ENCODE peak calls at places on chromosomes 6 and 20, in six cellular contexts. N is OCI-LY7, B is glutamatergic neuron, U is lower lobe of right lung, Z is sigmoid colon, T is progenitor cell of endocrine pancreas. A is an unnamed sample.

GRCh38 chr6:168968228-168968627 is 285.4 kb downstream of the THBS2 start:
- DNase-seq in N (peak; percentile 5), Z (peak; percentile 86), B (no peak), T (no peak), U (no peak), A (peak; percentile 90)

GRCh38 chr20:64038579-64039292 is 2.8 kb downstream of the C20orf204 start:
- DNase-seq in B (peak; percentile 89), N (peak; percentile 80), U (peak; percentile 86), Z (peak; percentile 80), T (peak; percentile 78), A (no peak)

GRCh38 chr20:58037631-58038030 is 190.8 kb downstream of the ANKRD60 start:
- DNase-seq in Z (no peak), B (no peak), T (no peak), N (no peak), U (no peak), A (no peak)

GRCh38 chr6:30515967-30516753 is 26.9 kb downstream of the HLA-E start:
- DNase-seq in Z (peak; percentile 95), T (peak; percentile 59), N (peak; percentile 93), U (peak; percentile 95), B (peak; percentile 58), A (peak; percentile 89)

GRCh38 chr6:87484491-87484890 is 11.7 kb downstream of the SLC35A1 start:
- DNase-seq in T (no peak), U (no peak), B (no peak), N (no peak), Z (no peak), A (no peak)

GRCh38 chr20:54133434-54134427 is 40.1 kb downstream of the CYP24A1 start:
- DNase-seq in U (no peak), N (no peak), T (no peak), B (no peak), Z (no peak), A (no peak)

GRCh38 chr6:37369321-37370196 is 15.8 kb downstream of the RNF8 start:
- DNase-seq in B (no peak), T (no peak), Z (no peak), U (no peak), N (no peak), A (no peak)

GRCh38 chr6:134880487-134881190 is 69.3 kb downstream of the ALDH8A1 start:
- DNase-seq in T (no peak), U (no peak), B (no peak), N (no peak), Z (no peak), A (no peak)

GRCh38 chr6:111668410-111668809 is 62.7 kb upstream of the TRAF3IP2 start:
- DNase-seq in B (no peak), U (no peak), N (no peak), Z (no peak), T (no peak), A (no peak)

GRCh38 chr20:63381781-63382431 is 20.8 kb upstream of the CHRNA4 start:
- DNase-seq in N (no peak), T (peak; percentile 61), U (no peak), B (peak; percentile 81), Z (no peak), A (no peak)

GRCh38 chr20:54662064-54662463 is 186.7 kb downstream of the DOK5 start:
- DNase-seq in N (no peak), B (no peak), Z (no peak), T (no peak), U (no peak), A (no peak)

GRCh38 chr6:77145244-77145643 is 318.0 kb downstream of the HTR1B start:
- DNase-seq in U (no peak), B (no peak), Z (no peak), N (no peak), T (no peak), A (no peak)

GRCh38 chr6:20403766-20404640 is 2.3 kb downstream of the E2F3 start:
- DNase-seq in N (peak; percentile 68), Z (no peak), T (no peak), B (no peak), U (no peak), A (no peak)

GRCh38 chr20:1212607-1213396 is 9.5 kb downstream of the C20orf202 start:
- DNase-seq in T (peak; percentile 33), B (peak; percentile 74), U (peak; percentile 76), N (peak; percentile 56), Z (peak; percentile 77), A (peak; percentile 20)

GRCh38 chr20:24579016-24579415 is 109.6 kb downstream of the SYNDIG1 start:
- DNase-seq in B (no peak), Z (no peak), N (no peak), U (no peak), T (no peak), A (no peak)

GRCh38 chr6:9523462-9523861 is 891.4 kb downstream of the TFAP2A start:
- DNase-seq in Z (no peak), U (no peak), N (no peak), B (no peak), T (no peak), A (peak; percentile 69)

GRCh38 chr6:137989696-137990095 is 117.5 kb downstream of the PERP start:
- DNase-seq in N (no peak), T (no peak), U (no peak), B (no peak), Z (no peak), A (no peak)

GRCh38 chr6:152746172-152746553 is 4.4 kb upstream of the VIP start:
- DNase-seq in Z (no peak), T (no peak), B (no peak), N (no peak), U (no peak), A (no peak)

GRCh38 chr6:164415832-164416563 is 893.4 kb downstream of the C6orf118 start:
- DNase-seq in T (no peak), U (no peak), Z (no peak), B (no peak), N (no peak), A (no peak)

GRCh38 chr6:6661684-6662083 is 73.2 kb downstream of the LY86 start:
- DNase-seq in T (no peak), Z (peak; percentile 76), N (no peak), U (no peak), B (no peak), A (no peak)

DNA sequence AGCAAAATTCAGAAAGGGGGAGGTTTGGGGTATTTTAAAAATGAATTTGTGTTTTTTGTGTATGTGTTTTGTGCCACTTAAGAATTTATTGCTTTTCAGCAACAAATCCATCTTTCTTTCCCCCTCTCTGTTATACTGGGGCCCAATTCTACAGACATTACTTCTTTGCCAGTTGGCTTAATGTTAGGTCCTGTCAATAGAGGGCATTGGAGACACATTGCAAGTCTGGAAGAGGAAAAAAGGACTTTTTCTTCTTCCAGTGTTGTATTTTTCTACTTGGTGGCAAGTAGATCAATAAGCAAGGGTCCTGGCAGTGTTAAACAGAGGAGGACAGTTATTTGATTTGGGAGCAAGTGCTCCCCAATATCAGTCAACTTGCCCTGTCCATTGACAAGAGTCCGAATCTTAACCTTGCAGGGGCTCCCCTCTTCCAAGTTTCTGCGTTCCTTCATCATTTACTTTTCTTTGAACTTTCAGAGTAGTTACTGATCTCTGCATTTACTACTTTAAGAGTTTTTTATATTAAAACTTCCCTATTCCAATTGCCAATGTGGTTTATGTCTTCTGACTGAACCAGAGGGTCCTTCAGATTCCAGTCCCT is 23.4 kb downstream of the SCML4 start:
- DNase-seq in U (no peak), B (no peak), N (no peak), T (no peak), Z (no peak), A (no peak)
- TF ChIP-seq CTCF in U (no peak), B (no peak), N (peak; percentile 60), T (peak; percentile 42), Z (no peak), A (peak; percentile 24)

GRCh38 chr20:46252352-46253091 is 55.8 kb downstream of the CDH22 start:
- DNase-seq in T (no peak), B (no peak), N (no peak), Z (no peak), U (no peak), A (no peak)

GRCh38 chr20:46255440-46256104 is 52.7 kb downstream of the CDH22 start:
- DNase-seq in N (no peak), U (peak; percentile 82), Z (peak; percentile 77), T (no peak), B (no peak), A (no peak)

GRCh38 chr20:46251211-46251673 is 57.1 kb downstream of the CDH22 start:
- DNase-seq in N (no peak), T (peak; percentile 21), B (no peak), Z (no peak), U (no peak), A (no peak)

GRCh38 chr20:46250772-46251171 is 57.5 kb downstream of the CDH22 start:
- DNase-seq in B (no peak), Z (no peak), U (no peak), N (no peak), T (no peak), A (no peak)

DNA sequence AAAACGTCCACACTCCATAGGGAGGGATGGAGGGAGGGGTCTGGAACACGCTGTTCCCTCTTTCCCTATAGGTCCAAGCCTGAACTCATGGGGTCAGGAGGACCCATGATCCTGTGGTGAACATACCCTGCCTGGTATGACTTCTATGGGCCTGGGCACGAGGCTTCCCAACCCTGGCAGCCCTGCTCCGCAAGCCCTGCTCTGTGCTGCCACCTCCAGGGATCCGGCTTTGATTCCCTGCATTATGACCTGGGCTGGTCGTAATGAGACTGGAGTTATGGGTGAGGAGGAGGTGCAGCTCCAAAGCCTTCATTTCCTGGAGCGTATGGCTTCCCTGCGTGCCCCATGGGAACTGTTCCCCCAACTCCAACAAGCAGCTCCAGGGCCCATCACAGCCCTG is 54.9 kb downstream of the CDH22 start:
- DNase-seq in N (no peak), U (no peak), T (no peak), Z (no peak), B (peak; percentile 49), A (no peak)
- TF ChIP-seq CTCF in N (no peak), U (no peak), T (no peak), Z (no peak), B (no peak), A (peak; percentile 9)

GRCh38 chr20:49437057-49437456 is 45.4 kb downstream of the KCNB1 start:
- DNase-seq in Z (no peak), U (no peak), N (no peak), T (no peak), B (no peak), A (no peak)

GRCh38 chr20:49431345-49431744 is 51.1 kb downstream of the KCNB1 start:
- DNase-seq in Z (no peak), B (no peak), U (no peak), N (no peak), T (no peak), A (no peak)

GRCh38 chr20:49432562-49432961 is 49.9 kb downstream of the KCNB1 start:
- DNase-seq in U (no peak), Z (no peak), B (no peak), T (no peak), N (no peak), A (no peak)

GRCh38 chr20:49433387-49433786 is 49.1 kb downstream of the KCNB1 start:
- DNase-seq in B (no peak), T (no peak), U (no peak), Z (no peak), N (no peak), A (no peak)

DNA sequence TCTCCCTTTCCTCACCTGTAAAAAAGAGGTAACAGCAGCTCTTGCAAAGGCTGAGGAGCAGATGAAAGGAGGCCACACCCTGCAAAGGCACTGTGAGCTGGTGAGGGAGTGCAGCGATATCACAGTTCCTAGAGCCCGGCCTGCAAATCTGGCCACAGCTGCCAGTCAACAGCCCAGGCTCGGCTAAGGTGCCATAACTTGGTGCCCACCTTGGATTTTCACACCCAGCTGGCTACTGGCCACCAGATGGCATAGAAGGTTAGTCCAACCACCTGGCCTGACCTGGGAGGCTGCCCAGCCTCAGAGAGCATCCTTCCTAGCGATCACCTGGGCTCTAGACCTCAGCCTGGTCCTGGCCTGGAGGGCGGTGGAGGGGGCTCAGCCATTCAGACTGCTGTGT is 46.8 kb downstream of the KCNB1 start:
- DNase-seq in B (no peak), T (no peak), N (no peak), U (no peak), Z (no peak), A (no peak)
- TF ChIP-seq CTCF in B (no peak), T (no peak), N (no peak), U (no peak), Z (no peak), A (no peak)

GRCh38 chr20:50062006-50062838 is 50.7 kb downstream of the UBE2V1 start:
- DNase-seq in T (no peak), N (no peak), Z (no peak), U (no peak), B (no peak), A (no peak)
- TF ChIP-seq CTCF in T (no peak), N (no peak), Z (no peak), U (no peak), B (no peak), A (no peak)

A was measured in AG09319.